ENCODE peak calls at places on chromosomes 5 and 9, in nine cellular contexts. D is sigmoid colon, P is IMR-90, U is coronary artery, Y is left ventricle myocardium inferior, L is GM23338, S is brain microvascular endothelial cell, X is upper lobe of right lung, O is cardiac muscle cell. W is an unnamed sample.

GRCh38 chr5:62937661-62938558 is 359.3 kb downstream of the LRRC70 start:
- DNase-seq in D (no peak), P (peak; percentile 3), U (no peak), Y (no peak), L (no peak), S (peak; percentile 68), X (no peak), O (no peak), W (no peak)

GRCh38 chr9:31745468-31745867 is 639.0 kb upstream of the ACO1 start:
- DNase-seq in D (no peak), P (no peak), U (no peak), Y (no peak), L (no peak), S (no peak), X (no peak), O (no peak), W (no peak)

GRCh38 chr5:59955241-59955640 is 61.7 kb upstream of the PDE4D start:
- DNase-seq in D (no peak), P (no peak), U (no peak), Y (no peak), L (no peak), S (no peak), X (no peak), O (no peak), W (no peak)

GRCh38 chr5:132301341-132302274 is 7.4 kb downstream of the SLC22A4 start:
- DNase-seq in D (no peak), P (no peak), U (no peak), Y (no peak), L (no peak), S (no peak), X (no peak), O (no peak), W (no peak)

GRCh38 chr9:8542537-8542936 is 743.0 kb upstream of the DMAC1 start:
- DNase-seq in D (no peak), P (no peak), U (no peak), Y (no peak), L (no peak), S (no peak), X (no peak), O (peak; percentile 12), W (no peak)

GRCh38 chr5:109410389-109411174 is 808 bp upstream of the PJA2 start:
- DNase-seq in D (peak; percentile 89), P (peak; percentile 75), U (peak; percentile 87), Y (peak; percentile 72), L (peak; percentile 82), S (peak; percentile 78), X (peak; percentile 87), O (peak; percentile 86), W (peak; percentile 76)

GRCh38 chr5:141343242-141343952 is at the start of gene PCDHGA3:
- DNase-seq in D (no peak), P (peak; percentile 71), U (no peak), Y (no peak), L (peak; percentile 79), S (peak; percentile 58), X (no peak), O (no peak), W (peak; percentile 25)

GRCh38 chr5:91118802-91119201 is 264.3 kb downstream of the ARRDC3 start:
- DNase-seq in D (no peak), P (peak; percentile 35), U (no peak), Y (no peak), L (no peak), S (no peak), X (no peak), O (no peak), W (no peak)

GRCh38 chr9:36988848-36989247 is 45.2 kb downstream of the PAX5 start:
- DNase-seq in D (no peak), P (no peak), U (no peak), Y (no peak), L (no peak), S (no peak), X (peak; percentile 6), O (no peak), W (no peak)

GRCh38 chr5:164224772-164225171 is 719.4 kb downstream of the MAT2B start:
- DNase-seq in D (no peak), P (no peak), U (no peak), Y (no peak), L (peak; percentile 2), S (no peak), X (no peak), O (no peak), W (no peak)

GRCh38 chr5:180818275-180818674 is 15.7 kb upstream of the MGAT1 start:
- DNase-seq in D (peak; percentile 44), P (no peak), U (no peak), Y (no peak), L (no peak), S (no peak), X (no peak), O (no peak), W (no peak)
- H3K27ac ChIP-seq in D (peak overlapping the region; percentile 64), P (no peak overlapping the region), U (no peak overlapping the region), Y (peak overlapping the region; percentile 100), L (no peak overlapping the region), S (no peak overlapping the region), X (peak overlapping the region; percentile 97), O (no peak overlapping the region), W (no peak overlapping the region)

GRCh38 chr9:76887951-76888350 is 18.0 kb downstream of the PRUNE2 start:
- DNase-seq in D (no peak), P (no peak), U (no peak), Y (no peak), L (peak; percentile 67), S (no peak), X (no peak), O (no peak), W (no peak)

GRCh38 chr9:76883341-76883740 is 22.6 kb downstream of the PRUNE2 start:
- DNase-seq in D (no peak), P (no peak), U (no peak), Y (no peak), L (peak; percentile 36), S (no peak), X (no peak), O (no peak), W (no peak)

GRCh38 chr9:76886318-76886717 is 19.6 kb downstream of the PRUNE2 start:
- DNase-seq in D (no peak), P (no peak), U (no peak), Y (no peak), L (no peak), S (no peak), X (no peak), O (no peak), W (no peak)

GRCh38 chr9:76884823-76885222 is 21.1 kb downstream of the PRUNE2 start:
- DNase-seq in D (no peak), P (no peak), U (no peak), Y (no peak), L (no peak), S (no peak), X (no peak), O (no peak), W (no peak)

DNA sequence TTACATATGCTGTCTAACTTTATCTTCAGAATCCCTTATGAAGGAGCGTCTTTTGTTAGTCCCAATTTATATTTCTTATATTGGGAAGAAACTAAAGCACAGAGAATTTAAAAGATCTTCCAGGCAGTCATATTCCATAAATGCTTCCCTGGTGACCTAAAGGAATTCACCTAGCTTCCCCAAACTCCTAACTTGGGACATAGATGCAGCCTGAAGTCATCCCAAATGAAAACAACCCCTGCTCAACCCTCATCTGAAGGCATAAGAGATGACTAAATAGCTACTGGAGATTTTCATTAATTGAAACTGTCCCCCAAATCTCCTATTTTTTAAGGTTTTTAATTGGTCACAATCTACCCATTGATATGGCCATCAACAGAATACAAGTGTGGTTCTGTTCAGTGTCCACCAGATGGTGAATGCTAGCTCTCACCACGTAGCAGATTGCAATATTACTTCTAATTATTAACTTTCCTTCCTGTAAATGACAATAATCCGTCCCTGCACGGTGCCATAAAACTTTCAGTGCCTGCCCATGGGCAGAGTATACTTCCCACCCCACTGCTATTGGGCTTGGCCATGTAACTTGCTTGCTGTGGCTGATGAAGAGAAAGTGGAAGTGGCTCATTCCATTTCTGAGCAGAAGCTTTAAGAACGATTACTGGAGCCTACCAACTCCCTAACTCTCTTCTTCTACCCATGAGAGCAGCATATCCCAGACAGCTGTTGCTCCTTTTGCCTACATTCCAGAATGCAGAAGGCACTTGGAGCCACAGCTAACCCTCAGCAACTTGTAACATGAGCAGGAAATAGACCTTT is 18.7 kb downstream of the PRUNE2 start:
- DNase-seq in D (no peak), P (no peak), U (no peak), Y (no peak), L (no peak), S (no peak), X (no peak), O (no peak), W (no peak)
- TF ChIP-seq CTCF in D (no peak), P (no peak), U (no peak), Y (no peak), L (no peak), S (no peak), X (no peak), O (no peak), W (no peak)

GRCh38 chr5:149323235-149324205 is 21.8 kb upstream of the GRPEL2 start:
- DNase-seq in D (no peak), P (peak; percentile 30), U (no peak), Y (no peak), L (no peak), S (no peak), X (no peak), O (no peak), W (no peak)
- H3K27ac ChIP-seq in D (peak overlapping the region; percentile 60), P (no peak overlapping the region), U (no peak overlapping the region), Y (peak overlapping the region; percentile 72), L (no peak overlapping the region), S (no peak overlapping the region), X (peak overlapping the region; percentile 27), O (no peak overlapping the region), W (peak overlapping the region; percentile 28)

DNA sequence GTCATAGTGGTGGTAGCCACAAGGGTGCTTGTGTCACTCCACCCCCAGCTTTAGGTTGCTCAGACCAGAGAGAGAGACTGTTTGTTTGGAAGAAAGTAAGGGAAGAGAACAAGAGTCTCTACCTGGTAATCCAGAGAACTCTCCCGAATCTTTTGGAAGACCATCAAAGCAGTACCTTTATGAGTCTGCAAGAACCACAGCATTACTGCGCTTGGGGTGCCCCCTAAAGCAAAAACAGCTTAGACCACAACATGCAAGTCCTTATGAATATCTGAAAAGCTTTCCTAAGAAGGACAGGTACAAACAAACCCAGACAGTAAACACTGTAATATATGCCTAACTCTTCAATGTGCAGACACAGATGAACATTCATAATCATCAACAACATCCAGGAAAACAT is 1398.6 kb upstream of the C9orf72 start:
- DNase-seq in D (no peak), P (no peak), U (no peak), Y (no peak), L (no peak), S (no peak), X (no peak), O (no peak), W (no peak)
- TF ChIP-seq CTCF in D (no peak), P (no peak), U (no peak), Y (no peak), L (no peak), S (no peak), X (no peak), O (no peak), W (peak; percentile 32)

GRCh38 chr9:15137658-15138356 is 169.2 kb downstream of the TTC39B start:
- DNase-seq in D (no peak), P (no peak), U (no peak), Y (no peak), L (no peak), S (no peak), X (no peak), O (no peak), W (no peak)
- H3K27ac ChIP-seq in D (no peak overlapping the region), P (no peak overlapping the region), U (no peak overlapping the region), Y (no peak overlapping the region), L (peak overlapping the region; percentile 87), S (no peak overlapping the region), X (no peak overlapping the region), O (no peak overlapping the region), W (no peak overlapping the region)

W was measured in foreskin keratinocyte.